ENCODE peak calls at places on chromosomes 2 and 18, in seven cellular contexts. A is lung; Z is ascending aorta; J is CD4-positive, alpha-beta memory T cell; V is effector memory CD4-positive, alpha-beta T cell; W is thyroid gland; L is CD8-positive, alpha-beta memory T cell. S is an unnamed sample. For H3K4me1, the result is how much of the 10 kb centered on the place peaks cover.

GRCh38 chr2:222033541-222033940 is 265.3 kb downstream of the PAX3 start:
- DNase-seq in L (no peak), Z (no peak), W (no peak), A (no peak), V (no peak), J (no peak), S (no peak)

GRCh38 chr2:45554073-45554742 is 56.9 kb downstream of the SRBD1 start:
- DNase-seq in W (no peak), J (no peak), Z (no peak), V (no peak), L (no peak), A (no peak), S (no peak)

GRCh38 chr2:212076456-212076855 is 462.1 kb downstream of the ERBB4 start:
- DNase-seq in A (no peak), J (no peak), Z (no peak), L (no peak), V (no peak), W (no peak), S (no peak)

GRCh38 chr18:25592804-25593360 is 240.9 kb upstream of the ZNF521 start:
- DNase-seq in A (no peak), V (no peak), J (no peak), W (no peak), L (no peak), Z (no peak), S (no peak)

GRCh38 chr2:217248312-217248935 is 388.6 kb upstream of the TNP1 start:
- DNase-seq in L (no peak), A (peak), V (no peak), Z (no peak), J (no peak), W (peak), S (no peak)

GRCh38 chr2:188788621-188789020 is 185.6 kb upstream of the COL3A1 start:
- DNase-seq in W (peak), Z (peak), L (no peak), A (peak), J (no peak), V (no peak), S (no peak)

GRCh38 chr2:192146069-192147006 is 48.4 kb downstream of the TMEFF2 start:
- DNase-seq in J (no peak), A (no peak), Z (no peak), W (no peak), V (no peak), L (no peak), S (no peak)

GRCh38 chr2:8575011-8575750 is 106.7 kb upstream of the ID2 start:
- DNase-seq in W (no peak), Z (no peak), J (peak), V (peak), L (peak), A (no peak), S (no peak)

GRCh38 chr18:49343179-49343578 is 117.3 kb downstream of the DYM start:
- DNase-seq in L (no peak), J (no peak), Z (no peak), W (no peak), A (no peak), V (no peak), S (no peak)

GRCh38 chr2:215031330-215031729 is 107.1 kb downstream of the ABCA12 start:
- DNase-seq in L (no peak), Z (no peak), J (no peak), W (no peak), V (no peak), A (no peak), S (no peak)

GRCh38 chr2:230695551-230695950 is 17.1 kb upstream of the CAB39 start:
- DNase-seq in V (no peak), L (no peak), A (no peak), Z (no peak), J (no peak), W (peak), S (no peak)

GRCh38 chr2:233990261-233990798 is 60.2 kb upstream of the SPP2 start:
- DNase-seq in J (peak), A (no peak), Z (no peak), V (peak), W (no peak), L (peak), S (no peak)

GRCh38 chr18:73043231-73044000 is 175.6 kb upstream of the NETO1 start:
- DNase-seq in L (no peak), W (no peak), Z (no peak), V (no peak), J (no peak), A (no peak), S (no peak)

GRCh38 chr2:163595033-163595432 is 140.8 kb downstream of the FIGN start:
- DNase-seq in Z (no peak), W (no peak), J (no peak), L (no peak), A (no peak), V (no peak), S (no peak)

GRCh38 chr2:147471126-147471525 is 373.7 kb upstream of the ACVR2A start:
- DNase-seq in W (no peak), V (no peak), A (no peak), L (no peak), Z (no peak), J (no peak), S (no peak)

GRCh38 chr2:70133127-70133452 is 45.8 kb downstream of the PCBP1 start:
- DNase-seq in J (no peak), V (no peak), A (no peak), L (no peak), Z (no peak), W (no peak), S (no peak)
- H3K4me3 ChIP-seq in J (peak), V (peak), A (no peak), L (peak), Z (no peak), W (no peak), S (peak)

GRCh38 chr18:77076111-77076510 is 56.5 kb downstream of the MBP start:
- DNase-seq in V (no peak), Z (no peak), W (no peak), L (no peak), J (no peak), A (no peak), S (no peak)
- H3K4me1 ChIP-seq in V (under half), Z (under half), W (under half), L (half or more), J (half or more), A (under half), S (half or more)

DNA sequence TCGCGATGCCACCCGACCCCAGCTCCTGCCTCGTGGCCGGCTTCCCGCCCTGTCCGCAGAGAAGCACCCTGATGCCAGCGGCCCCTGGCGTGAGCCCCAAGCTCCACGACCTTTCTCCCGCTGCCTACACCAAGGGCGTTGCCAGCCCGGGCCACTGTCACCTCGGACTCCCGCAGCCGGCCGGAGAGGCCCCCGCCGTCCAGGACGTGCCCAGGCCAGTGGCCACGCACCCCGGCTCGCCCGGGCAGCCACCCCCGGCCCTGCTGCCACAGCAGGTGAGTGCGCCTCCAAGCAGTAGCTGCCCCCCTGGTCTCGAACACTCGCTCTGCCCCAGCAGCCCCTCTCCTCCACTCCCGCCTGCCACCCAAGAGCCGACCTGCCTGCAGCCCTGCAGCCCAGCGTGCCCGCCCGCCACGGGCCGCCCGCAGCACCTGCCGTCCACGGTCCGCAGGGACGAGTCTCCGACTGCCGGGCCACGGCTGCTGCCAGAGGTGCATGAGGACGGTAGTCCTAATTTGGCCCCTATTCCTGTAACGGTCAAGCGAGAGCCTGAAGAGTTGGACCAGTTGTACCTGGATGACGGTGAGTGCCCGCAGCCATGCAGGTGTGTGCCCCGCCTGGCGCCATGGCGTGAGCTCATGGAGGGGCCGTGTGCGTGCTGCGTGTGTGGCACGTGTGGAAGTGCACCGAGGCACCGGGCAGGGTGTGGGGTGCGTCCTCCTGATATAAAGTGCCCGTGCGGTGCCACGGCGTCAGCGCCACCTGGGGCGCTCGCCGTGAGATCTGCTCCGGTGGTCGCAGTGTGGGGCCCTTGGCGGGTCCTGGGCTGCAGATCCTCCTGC is 90.8 kb downstream of the NFATC1 start:
- DNase-seq in L (no peak), W (no peak), Z (no peak), A (no peak), J (no peak), V (no peak), S (no peak)
- H3K4me3 ChIP-seq in L (no peak), W (no peak), Z (no peak), A (no peak), J (no peak), V (no peak), S (no peak)

DNA sequence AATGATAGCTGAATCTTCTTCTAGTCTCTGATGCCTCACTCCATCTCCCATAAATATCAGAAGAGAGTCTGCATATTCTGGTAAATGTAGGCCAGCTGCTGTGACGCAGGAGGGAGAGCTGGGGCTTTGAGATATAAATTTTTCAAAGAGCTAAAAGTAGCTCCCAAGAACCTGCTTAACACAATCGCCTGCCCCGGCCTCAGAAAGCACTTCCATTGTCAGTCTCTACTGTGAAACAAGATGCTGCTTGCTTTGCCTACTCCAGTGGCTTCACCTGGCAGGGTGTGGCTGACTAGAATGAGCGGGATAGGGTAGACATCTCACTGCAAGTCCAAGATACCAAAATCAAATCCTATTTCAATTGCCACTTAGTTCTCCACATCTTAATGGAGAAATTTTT is 105.0 kb upstream of the CCDC150 start:
- DNase-seq in L (no peak), J (no peak), W (no peak), A (no peak), V (no peak), Z (no peak), S (no peak)
- H3K4me1 ChIP-seq in L (under half), J (under half), W (under half), A (under half), V (under half), Z (under half), S (under half)

GRCh38 chr2:25598911-25599310 is 74.5 kb downstream of the DTNB start:
- DNase-seq in Z (no peak), J (no peak), A (no peak), W (no peak), L (no peak), V (no peak), S (no peak)

GRCh38 chr2:25606892-25607291 is 66.5 kb downstream of the DTNB start:
- DNase-seq in V (no peak), Z (no peak), A (no peak), J (peak), W (no peak), L (peak), S (no peak)

GRCh38 chr2:25598332-25598731 is 75.0 kb downstream of the DTNB start:
- DNase-seq in W (no peak), J (no peak), V (no peak), A (no peak), L (no peak), Z (no peak), S (no peak)

GRCh38 chr2:25597881-25598280 is 75.5 kb downstream of the DTNB start:
- DNase-seq in Z (no peak), L (no peak), W (no peak), J (no peak), A (no peak), V (no peak), S (no peak)

DNA sequence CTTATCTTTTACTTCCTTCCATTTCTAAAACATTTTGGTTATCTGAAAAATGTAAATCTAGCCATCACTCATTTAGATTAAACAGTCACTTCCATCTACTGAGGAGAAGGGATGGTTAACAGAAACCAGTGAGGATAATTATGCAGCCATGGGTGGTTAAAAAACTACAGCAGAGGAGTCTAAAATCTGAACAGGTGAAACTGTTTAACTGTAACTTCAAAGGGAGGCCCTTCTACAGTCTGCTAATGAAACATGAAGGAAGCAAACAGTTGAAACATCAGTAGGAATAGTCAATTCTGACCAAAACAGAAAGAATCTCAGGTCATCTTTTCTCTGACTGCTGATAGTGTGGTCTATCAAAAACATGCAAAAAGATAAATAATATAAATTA is 71.0 kb downstream of the DTNB start:
- DNase-seq in L (no peak), W (no peak), J (no peak), A (no peak), Z (no peak), V (no peak), S (no peak)
- H3K4me3 ChIP-seq in L (no peak), W (no peak), J (no peak), A (no peak), Z (no peak), V (no peak), S (no peak)

GRCh38 chr18:57794951-57795728 is 8.0 kb downstream of the ATP8B1 start:
- DNase-seq in Z (no peak), J (no peak), A (no peak), L (no peak), V (no peak), W (no peak), S (no peak)

GRCh38 chr18:57793630-57793986 is 9.5 kb downstream of the ATP8B1 start:
- DNase-seq in L (no peak), W (no peak), A (no peak), Z (no peak), V (no peak), J (no peak), S (no peak)

GRCh38 chr18:57792741-57793629 is 10.1 kb downstream of the ATP8B1 start:
- DNase-seq in J (no peak), A (no peak), Z (no peak), V (no peak), W (no peak), L (no peak), S (no peak)

GRCh38 chr18:57798713-57799373 is 4.3 kb downstream of the ATP8B1 start:
- DNase-seq in V (no peak), J (no peak), A (no peak), Z (no peak), L (no peak), W (no peak), S (no peak)

DNA sequence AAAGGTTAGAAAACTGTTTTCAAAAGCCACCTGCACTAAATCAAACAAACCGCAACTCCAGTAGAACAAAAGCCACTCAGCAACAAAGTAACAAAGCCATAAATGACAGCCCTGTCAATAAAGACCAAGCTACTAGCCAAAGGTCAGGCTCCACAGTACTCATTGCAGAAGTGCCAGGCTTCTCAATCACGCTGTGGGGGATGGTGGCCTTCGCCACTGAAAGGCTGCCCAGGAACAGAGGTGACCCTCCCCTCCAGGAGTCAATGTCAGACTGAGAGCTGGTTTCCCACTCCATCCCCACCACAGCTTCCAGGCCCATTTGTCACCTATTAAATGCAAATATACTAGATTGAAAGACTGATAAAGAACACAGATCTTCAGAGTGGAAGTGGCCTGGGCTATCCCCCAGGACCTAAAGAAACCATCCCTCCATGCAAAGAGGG is 5.9 kb downstream of the ATP8B1 start:
- DNase-seq in W (peak), V (no peak), A (no peak), J (no peak), Z (no peak), L (no peak), S (no peak)
- H3K4me1 ChIP-seq in W (half or more), V (under half), A (under half), J (under half), Z (half or more), L (under half), S (under half)

S was measured in vagina.